ENCODE peak calls at places on chromosomes 1 and 21, in ten cellular contexts. A is stomach, N is thoracic aorta, U is cardiac muscle cell, Z is mammary epithelial cell, F is aorta, W is SK-N-SH, T is PC-9, Q is lower lobe of right lung, S is neural progenitor cell. E is an unnamed sample.
A peak's percentile ranks its signal among the peaks of the same experiment; 100 is the strongest.

GRCh38 chr1:3668585-3669300 is 16.4 kb downstream of the TP73 start:
- DNase-seq in A (peak; percentile 94), N (no peak), U (peak; percentile 26), Z (peak; percentile 37), F (peak; percentile 84), W (no peak), T (peak; percentile 94), Q (peak; percentile 95), S (no peak), E (peak; percentile 59)

GRCh38 chr1:2575801-2576663 is 10.5 kb upstream of the PRXL2B start:
- DNase-seq in A (peak; percentile 85), N (no peak), U (no peak), Z (no peak), F (no peak), W (no peak), T (no peak), Q (peak; percentile 74), S (no peak), E (no peak)

GRCh38 chr1:36482724-36483388 is at the start of gene CSF3R:
- DNase-seq in A (no peak), N (no peak), U (no peak), Z (no peak), F (no peak), W (no peak), T (no peak), Q (peak; percentile 76), S (no peak), E (no peak)

GRCh38 chr1:9942399-9942938 is 722 bp downstream of the LZIC start:
- DNase-seq in A (no peak), N (no peak), U (peak; percentile 73), Z (peak; percentile 57), F (no peak), W (peak; percentile 66), T (no peak), Q (no peak), S (peak; percentile 61), E (peak; percentile 84)

GRCh38 chr1:94067196-94067595 is 53.8 kb downstream of the ABCA4 start:
- DNase-seq in A (no peak), N (no peak), U (peak; percentile 92), Z (no peak), F (no peak), W (no peak), T (no peak), Q (no peak), S (no peak), E (no peak)

GRCh38 chr1:11284784-11285183 is 11.8 kb downstream of the UBIAD1 start:
- DNase-seq in A (no peak), N (no peak), U (no peak), Z (no peak), F (no peak), W (no peak), T (no peak), Q (no peak), S (no peak), E (no peak)

GRCh38 chr1:37562984-37563383 is 6.2 kb downstream of the DNALI1 start:
- DNase-seq in A (no peak), N (no peak), U (no peak), Z (no peak), F (no peak), W (no peak), T (no peak), Q (no peak), S (no peak), E (no peak)

GRCh38 chr1:234226819-234227165 is 146.5 kb upstream of the COA6 start:
- DNase-seq in A (no peak), N (no peak), U (no peak), Z (no peak), F (no peak), W (no peak), T (no peak), Q (no peak), S (no peak), E (no peak)

GRCh38 chr1:53413175-53414001 is 45.8 kb upstream of the DMRTB1 start:
- DNase-seq in A (no peak), N (no peak), U (peak; percentile 60), Z (peak; percentile 84), F (no peak), W (no peak), T (peak; percentile 37), Q (no peak), S (no peak), E (peak; percentile 87)

GRCh38 chr1:17574502-17574901 is 35.0 kb downstream of the ARHGEF10L start:
- DNase-seq in A (no peak), N (no peak), U (no peak), Z (no peak), F (no peak), W (peak; percentile 57), T (no peak), Q (no peak), S (peak; percentile 47), E (no peak)

GRCh38 chr1:43185021-43185420 is 12.9 kb downstream of the CFAP57 start:
- DNase-seq in A (no peak), N (no peak), U (no peak), Z (no peak), F (no peak), W (no peak), T (no peak), Q (no peak), S (no peak), E (no peak)

GRCh38 chr1:91693542-91693941 is 192.4 kb downstream of the TGFBR3 start:
- DNase-seq in A (peak; percentile 51), N (peak; percentile 46), U (peak; percentile 52), Z (no peak), F (no peak), W (no peak), T (no peak), Q (no peak), S (no peak), E (peak; percentile 89)

GRCh38 chr1:4847731-4848130 is 193.3 kb downstream of the AJAP1 start:
- DNase-seq in A (no peak), N (no peak), U (no peak), Z (no peak), F (no peak), W (no peak), T (no peak), Q (no peak), S (no peak), E (no peak)

GRCh38 chr1:184970691-184971161 is 3.6 kb downstream of the NIBAN1 start:
- DNase-seq in A (no peak), N (no peak), U (peak; percentile 42), Z (peak; percentile 37), F (no peak), W (no peak), T (no peak), Q (no peak), S (no peak), E (peak; percentile 53)

GRCh38 chr1:74205236-74205635 is 7.2 kb downstream of the FPGT start:
- DNase-seq in A (no peak), N (no peak), U (no peak), Z (no peak), F (no peak), W (no peak), T (no peak), Q (no peak), S (peak; percentile 17), E (peak; percentile 15)

GRCh38 chr1:44811714-44812151 is 3.4 kb downstream of the BTBD19 start:
- DNase-seq in A (no peak), N (no peak), U (peak; percentile 59), Z (no peak), F (peak; percentile 81), W (peak; percentile 47), T (peak; percentile 61), Q (peak; percentile 25), S (no peak), E (peak; percentile 84)
- H3K4me1 ChIP-seq in A (peaks cover 68% of the 10 kb centered on the region), N (peaks cover 43% of the 10 kb centered on the region), U (peaks cover 32% of the 10 kb centered on the region), Z (peaks cover 68% of the 10 kb centered on the region), F (no peaks in the 10 kb centered on the region), W (peaks cover 55% of the 10 kb centered on the region), T (peaks cover 67% of the 10 kb centered on the region), Q (peaks cover 86% of the 10 kb centered on the region), S (peaks cover 50% of the 10 kb centered on the region), E (peaks cover 68% of the 10 kb centered on the region)

GRCh38 chr21:44318489-44319285 is 18.8 kb downstream of the PFKL start:
- DNase-seq in A (no peak), N (no peak), U (no peak), Z (no peak), F (no peak), W (no peak), T (no peak), Q (no peak), S (no peak), E (no peak)

GRCh38 chr21:44316277-44316900 is 16.5 kb downstream of the PFKL start:
- DNase-seq in A (no peak), N (no peak), U (no peak), Z (no peak), F (no peak), W (no peak), T (no peak), Q (no peak), S (no peak), E (no peak)

GRCh38 chr21:44319407-44320065 is 19.7 kb downstream of the CFAP410 start:
- DNase-seq in A (no peak), N (no peak), U (no peak), Z (no peak), F (no peak), W (no peak), T (no peak), Q (no peak), S (no peak), E (no peak)

GRCh38 chr21:44317241-44317782 is 17.5 kb downstream of the PFKL start:
- DNase-seq in A (no peak), N (no peak), U (no peak), Z (no peak), F (no peak), W (no peak), T (no peak), Q (no peak), S (no peak), E (no peak)

GRCh38 chr21:44317871-44318270 is 18.0 kb downstream of the PFKL start:
- DNase-seq in A (no peak), N (no peak), U (no peak), Z (no peak), F (no peak), W (no peak), T (no peak), Q (no peak), S (no peak), E (no peak)
- H3K36me3 ChIP-seq in A (peaks cover 100% of the 10 kb centered on the region), N (peaks cover 41% of the 10 kb centered on the region), U (peaks cover 21% of the 10 kb centered on the region), Z (peaks cover 5% of the 10 kb centered on the region), F (peaks cover 2% of the 10 kb centered on the region), W (peaks cover 46% of the 10 kb centered on the region), T (no peaks in the 10 kb centered on the region), Q (peaks cover 94% of the 10 kb centered on the region), S (no peaks in the 10 kb centered on the region), E (no peaks in the 10 kb centered on the region)

GRCh38 chr21:38376235-38376634 is 119.4 kb downstream of the KCNJ15 start:
- DNase-seq in A (no peak), N (no peak), U (no peak), Z (no peak), F (no peak), W (no peak), T (no peak), Q (peak; percentile 54), S (no peak), E (no peak)
- H3K4me1 ChIP-seq in A (no peaks in the 10 kb centered on the region), N (peaks cover 9% of the 10 kb centered on the region), U (no peaks in the 10 kb centered on the region), Z (no peaks in the 10 kb centered on the region), F (no peaks in the 10 kb centered on the region), W (peaks cover 25% of the 10 kb centered on the region), T (no peaks in the 10 kb centered on the region), Q (peaks cover 21% of the 10 kb centered on the region), S (no peaks in the 10 kb centered on the region), E (peaks cover 20% of the 10 kb centered on the region)

DNA sequence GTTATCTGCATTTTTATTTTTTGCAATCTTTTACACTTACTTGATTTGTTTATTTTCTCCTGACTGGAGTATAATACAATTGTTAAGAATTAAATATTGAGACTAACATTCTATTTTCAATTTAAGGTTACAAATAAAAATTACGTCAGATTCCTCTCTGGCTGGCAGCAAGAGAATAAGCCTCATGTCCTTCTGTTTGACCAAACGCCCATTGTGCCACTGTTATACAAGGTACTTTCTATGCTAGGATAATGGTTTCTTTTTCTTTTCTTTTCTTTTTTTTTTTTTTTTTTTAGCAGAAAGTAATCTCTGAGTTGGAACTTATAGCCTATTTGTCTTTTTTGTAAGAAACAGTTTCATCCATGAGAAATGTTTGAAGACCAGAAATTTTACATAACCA is 20.0 kb downstream of the DNAJC16 start:
- DNase-seq in A (no peak), N (no peak), U (no peak), Z (no peak), F (no peak), W (no peak), T (no peak), Q (no peak), S (no peak), E (no peak)
- H3K36me3 ChIP-seq in A (peaks cover 99% of the 10 kb centered on the region), N (peaks cover 25% of the 10 kb centered on the region), U (peaks cover 43% of the 10 kb centered on the region), Z (peaks cover 21% of the 10 kb centered on the region), F (peaks cover 4% of the 10 kb centered on the region), W (peaks cover 75% of the 10 kb centered on the region), T (no peaks in the 10 kb centered on the region), Q (peaks cover 86% of the 10 kb centered on the region), S (peaks cover 9% of the 10 kb centered on the region), E (peaks cover 41% of the 10 kb centered on the region)